ENCODE peak calls at places on chromosome 16, in six cellular contexts. Q is stimulated activated CD8-positive, alpha-beta memory T cell treated with anti-CD3 and anti-CD28 coated beads, Interleukin-12 subunit alpha, Interleukin-12 subunit beta, amount 100 ng/mL, for 1 hour; M is hippocampal formation; F is activated T-cell treated with anti-CD3 and anti-CD28 coated beads, Interleukin-2, amount 50 U/mL, for 4 hours; C is effector memory CD4-positive, alpha-beta T cell; D is small intestine. R is an unnamed sample.

GRCh38 chr16:54651440-54651839 is 279.2 kb upstream of the IRX5 start:
- DNase-seq in F (no peak), C (no peak), M (peak; percentile 10), D (no peak), Q (no peak), R (no peak)

GRCh38 chr16:86391987-86392386 is 118.3 kb upstream of the FOXF1 start:
- DNase-seq in Q (no peak), D (no peak), C (no peak), M (no peak), F (no peak), R (peak; percentile 64)

GRCh38 chr16:282944-283744 is at the start of gene PDIA2:
- DNase-seq in Q (no peak), F (no peak), D (no peak), C (no peak), M (no peak), R (no peak)

GRCh38 chr16:80913397-80913796 is 93.3 kb downstream of the CMC2 start:
- DNase-seq in M (no peak), D (no peak), Q (no peak), F (no peak), C (no peak), R (no peak)

GRCh38 chr16:20928774-20929411 is 28.3 kb downstream of the LYRM1 start:
- DNase-seq in Q (no peak), M (no peak), D (no peak), F (no peak), C (no peak), R (peak; percentile 58)

GRCh38 chr16:79838860-79839259 is 238.3 kb upstream of the MAF start:
- DNase-seq in D (no peak), Q (no peak), M (no peak), C (no peak), F (no peak), R (peak; percentile 20)

GRCh38 chr16:3554351-3554928 is 22.8 kb downstream of the NLRC3 start:
- DNase-seq in C (no peak), Q (no peak), D (no peak), M (no peak), F (no peak), R (no peak)

GRCh38 chr16:77897831-77898540 is 109.6 kb downstream of the VAT1L start:
- DNase-seq in M (no peak), F (no peak), Q (no peak), C (no peak), D (no peak), R (no peak)

GRCh38 chr16:27177031-27177774 is 26.1 kb upstream of the KDM8 start:
- DNase-seq in C (no peak), M (no peak), F (peak; percentile 35), Q (no peak), D (no peak), R (peak; percentile 80)

GRCh38 chr16:49587511-49587910 is 213.9 kb downstream of the C16orf78 start:
- DNase-seq in C (no peak), F (no peak), D (no peak), Q (no peak), M (no peak), R (no peak)

GRCh38 chr16:67719778-67720144 is 645 bp upstream of the GFOD2 start:
- DNase-seq in C (no peak), D (peak; percentile 47), Q (no peak), F (peak; percentile 8), M (peak; percentile 39), R (peak; percentile 66)

GRCh38 chr16:70552675-70553074 is 29.1 kb downstream of the SF3B3 start:
- DNase-seq in D (no peak), F (no peak), Q (no peak), M (no peak), C (no peak), R (no peak)